ENCODE peak calls at places on chromosomes 4 and X, in five cellular contexts. E is right cardiac atrium, H is heart left ventricle, J is A549, O is lower lobe of right lung. X is an unnamed sample.

GRCh38 chrX:88244066-88244465 is 503.0 kb upstream of the CPXCR1 start:
- DNase-seq in H (no peak), J (no peak), E (no peak), O (no peak), X (no peak)

GRCh38 chrX:41906515-41907165 is 16.7 kb downstream of the CASK start:
- DNase-seq in O (no peak), J (peak), H (no peak), E (no peak), X (no peak)

GRCh38 chr4:6430927-6431326 is 41.5 kb downstream of the PPP2R2C start:
- DNase-seq in E (no peak), O (no peak), J (no peak), H (peak), X (no peak)

GRCh38 chr4:44670466-44671199 is 7.6 kb upstream of the GUF1 start:
- DNase-seq in E (no peak), J (no peak), H (no peak), O (no peak), X (no peak)

GRCh38 chr4:70236125-70236524 is 6.3 kb upstream of the CSN3 start:
- DNase-seq in H (no peak), J (no peak), O (no peak), E (no peak), X (no peak)

GRCh38 chrX:103253608-103254007 is 1.3 kb downstream of the TCEAL8 start:
- DNase-seq in H (no peak), J (no peak), O (no peak), E (no peak), X (no peak)

GRCh38 chr4:109588176-109588575 is 28.1 kb downstream of the MCUB start:
- DNase-seq in J (no peak), E (no peak), O (no peak), H (no peak), X (no peak)

GRCh38 chr4:165905405-165906027 is 32.5 kb downstream of the TLL1 start:
- DNase-seq in E (no peak), J (peak), H (no peak), O (no peak), X (no peak)

GRCh38 chrX:15973299-15973698 is 118.7 kb upstream of the AP1S2 start:
- DNase-seq in E (no peak), J (peak), O (no peak), H (no peak), X (peak)

GRCh38 chr4:176377705-176378302 is 58.0 kb downstream of the SPCS3 start:
- DNase-seq in O (no peak), E (no peak), J (peak), H (no peak), X (no peak)

GRCh38 chr4:79147251-79147650 is 178.6 kb downstream of the NAA11 start:
- DNase-seq in H (no peak), E (no peak), O (no peak), J (no peak), X (no peak)

GRCh38 chr4:174198396-174199179 is 84.9 kb downstream of the FBXO8 start:
- DNase-seq in E (no peak), J (peak), O (no peak), H (no peak), X (no peak)

GRCh38 chr4:48877827-48878535 is 28.6 kb downstream of the OCIAD2 start:
- DNase-seq in E (no peak), O (no peak), J (no peak), H (no peak), X (no peak)

GRCh38 chrX:274904-275475 is 6.2 kb upstream of the PLCXD1 start:
- DNase-seq in J (no peak), E (peak), H (peak), O (peak), X (no peak)

GRCh38 chr4:26081795-26082498 is 167.9 kb downstream of the SMIM20 start:
- DNase-seq in J (peak), E (no peak), H (no peak), O (no peak), X (no peak)

GRCh38 chr4:167031534-167032156 is 202.6 kb downstream of the SPOCK3 start:
- DNase-seq in J (no peak), E (no peak), O (no peak), H (no peak), X (no peak)

GRCh38 chrX:15686818-15687685 is 22.4 kb upstream of the CLTRN start:
- DNase-seq in J (peak), E (peak), H (no peak), O (no peak), X (no peak)

GRCh38 chrX:154598656-154599055 is 13.7 kb downstream of the CTAG1A start:
- DNase-seq in E (no peak), J (no peak), O (no peak), H (no peak), X (no peak)

GRCh38 chr4:138567696-138568095 is 325.5 kb upstream of the SLC7A11 start:
- DNase-seq in H (no peak), J (no peak), O (no peak), E (no peak), X (no peak)

GRCh38 chrX:43559643-43560042 is 96.5 kb upstream of the MAOA start:
- DNase-seq in O (no peak), J (peak), H (no peak), E (peak), X (peak)

GRCh38 chrX:116317409-116317808 is 119.0 kb upstream of the SLC6A14 start:
- DNase-seq in O (peak), H (no peak), E (peak), J (no peak), X (peak)

GRCh38 chr4:48370260-48371134 is 29.2 kb downstream of the SLAIN2 start:
- DNase-seq in J (no peak), E (no peak), O (no peak), H (no peak), X (no peak)

GRCh38 chr4:4829837-4830236 is 29.6 kb upstream of the MSX1 start:
- DNase-seq in H (no peak), O (no peak), J (no peak), E (no peak), X (no peak)

GRCh38 chr4:59825104-59825503 is 1375.0 kb upstream of the ADGRL3 start:
- DNase-seq in E (no peak), H (no peak), O (no peak), J (no peak), X (no peak)

GRCh38 chr4:2045518-2045951 is 13.6 kb upstream of the NAT8L start:
- DNase-seq in H (no peak), J (no peak), E (no peak), O (no peak), X (no peak)

GRCh38 chrX:16429391-16429790 is 220.6 kb upstream of the S100G start:
- DNase-seq in O (peak), E (no peak), J (no peak), H (no peak), X (no peak)

GRCh38 chr4:17771284-17771908 is 10.0 kb downstream of the FAM184B start:
- DNase-seq in J (no peak), O (peak), H (no peak), E (no peak), X (no peak)

GRCh38 chr4:1447676-1448588 is 41.7 kb upstream of the NKX1-1 start:
- DNase-seq in H (no peak), O (no peak), J (no peak), E (no peak), X (no peak)

GRCh38 chrX:131626681-131627296 is 82.9 kb downstream of the OR13H1 start:
- DNase-seq in H (no peak), O (no peak), J (peak), E (no peak), X (no peak)

GRCh38 chrX:16712825-16713155 is 321 bp upstream of the CTPS2 start:
- DNase-seq in O (no peak), H (no peak), E (no peak), J (no peak), X (no peak)

GRCh38 chr4:185576918-185577591 is 41.7 kb upstream of the PDLIM3 start:
- DNase-seq in E (no peak), H (no peak), J (no peak), O (no peak), X (no peak)

GRCh38 chr4:113960684-113961321 is 18.6 kb downstream of the ARSJ start:
- DNase-seq in O (no peak), H (no peak), E (no peak), J (no peak), X (no peak)

DNA sequence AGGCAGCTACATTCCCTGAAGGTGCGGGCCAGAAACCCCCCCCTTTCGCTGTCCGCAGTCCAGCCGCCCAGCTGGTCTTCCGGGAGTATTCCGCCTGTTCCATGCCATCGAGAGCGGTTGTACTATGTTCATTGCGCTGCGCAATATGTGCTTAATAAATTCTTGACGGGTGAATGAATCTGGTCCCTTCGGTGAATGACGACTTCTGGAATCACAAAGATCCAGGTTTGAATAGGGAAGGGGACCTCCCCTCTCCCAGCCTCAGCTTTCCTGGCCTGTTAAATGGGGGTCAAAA is 777 bp upstream of the TFE3 start:
- DNase-seq in E (no peak), J (no peak), H (no peak), O (no peak), X (no peak)
- H3K27ac ChIP-seq in E (peak), J (peak), H (peak), O (peak), X (peak)

GRCh38 chr4:74370912-74371311 is 6.0 kb downstream of the EREG start:
- DNase-seq in E (no peak), J (peak), H (no peak), O (no peak), X (no peak)
- H3K27ac ChIP-seq in E (no peak), J (peak), H (no peak), O (no peak), X (no peak)

DNA sequence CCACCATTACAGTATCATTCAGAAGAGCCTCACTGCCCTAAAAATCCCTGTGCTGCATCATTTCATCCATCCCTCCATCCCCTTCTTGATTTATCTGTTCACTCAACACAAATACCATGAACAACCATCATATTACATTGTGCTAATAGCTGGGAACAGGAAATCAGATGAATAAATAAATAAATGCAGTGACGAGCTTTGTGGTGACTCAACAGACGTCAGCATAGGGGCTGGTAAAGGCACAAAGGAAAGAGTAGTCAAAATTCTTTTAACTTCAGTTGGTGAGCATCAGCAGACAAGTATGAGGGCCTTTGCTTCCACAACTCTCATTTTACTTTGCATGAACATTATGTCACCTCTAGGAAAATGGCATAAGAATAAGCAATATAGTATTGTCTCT is 65.4 kb downstream of the EDNRA start:
- DNase-seq in J (peak), H (no peak), O (no peak), E (no peak), X (no peak)
- H3K27ac ChIP-seq in J (no peak), H (no peak), O (no peak), E (no peak), X (no peak)

DNA sequence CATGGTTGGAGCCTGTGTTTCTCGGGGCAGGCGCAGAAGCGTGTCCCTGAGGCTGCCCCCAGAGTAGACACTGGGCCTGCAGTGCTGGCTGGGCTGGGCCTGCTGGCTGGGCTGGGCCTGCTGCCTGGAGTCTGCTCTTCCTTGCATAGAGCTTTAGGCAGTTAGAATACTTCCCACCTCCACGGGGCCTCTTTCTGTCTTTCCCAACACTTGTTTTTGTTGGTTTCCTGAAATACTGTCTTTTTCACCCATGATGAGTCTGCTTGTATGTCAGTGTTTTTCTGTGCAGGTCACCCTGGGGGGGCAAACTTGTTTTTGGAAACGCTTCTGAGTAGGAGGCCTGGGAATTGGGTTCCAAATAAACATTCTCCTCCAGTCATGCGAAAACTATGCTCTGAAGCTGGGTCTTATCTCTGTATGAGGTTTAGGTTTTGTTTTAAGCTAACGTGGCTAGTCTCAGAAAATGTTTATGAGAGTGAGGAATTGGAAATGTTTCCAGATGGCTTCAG is 32.2 kb downstream of the TRMT44 start:
- DNase-seq in H (no peak), E (no peak), O (no peak), J (no peak), X (no peak)
- H3K27ac ChIP-seq in H (peak), E (peak), O (peak), J (no peak), X (no peak)

GRCh38 chrX:12972867-12973560 is 1.9 kb upstream of the TMSB4X start:
- DNase-seq in O (no peak), J (no peak), H (no peak), E (no peak), X (no peak)
- H3K27ac ChIP-seq in O (peak), J (peak), H (peak), E (peak), X (peak)